ENCODE peak calls at places on chromosomes 1 and 21, in eight cellular contexts. Z, M, E, Y, S, I, V and C are unnamed samples.

GRCh38 chr1:67144696-67145095 is 9.9 kb upstream of the C1orf141 start:
- DNase-seq in Z (no peak), M (peak), E (no peak), Y (no peak), S (no peak), I (no peak), V (no peak), C (no peak)

GRCh38 chr1:151002006-151002405 is 4.7 kb downstream of the MINDY1 start:
- DNase-seq in Z (no peak), M (no peak), E (no peak), Y (no peak), S (no peak), I (no peak), V (no peak), C (no peak)

GRCh38 chr1:9416506-9416905 is 122.8 kb upstream of the SLC25A33 start:
- DNase-seq in Z (no peak), M (no peak), E (no peak), Y (no peak), S (no peak), I (no peak), V (no peak), C (no peak)

GRCh38 chr1:153597206-153597605 is 15.7 kb downstream of the S100A16 start:
- DNase-seq in Z (no peak), M (no peak), E (no peak), Y (no peak), S (no peak), I (no peak), V (no peak), C (no peak)

GRCh38 chr1:45325816-45326506 is 734 bp upstream of the HPDL start:
- DNase-seq in Z (no peak), M (no peak), E (no peak), Y (no peak), S (no peak), I (no peak), V (no peak), C (peak)

GRCh38 chr1:203668401-203668800 is 41.8 kb downstream of the ATP2B4 start:
- DNase-seq in Z (no peak), M (no peak), E (no peak), Y (no peak), S (no peak), I (no peak), V (no peak), C (no peak)

GRCh38 chr21:29194847-29195246 is 64.4 kb downstream of the MAP3K7CL start:
- DNase-seq in Z (no peak), M (no peak), E (no peak), Y (no peak), S (no peak), I (no peak), V (no peak), C (no peak)

GRCh38 chr1:221712776-221713431 is 29.0 kb downstream of the DUSP10 start:
- DNase-seq in Z (no peak), M (peak), E (no peak), Y (no peak), S (no peak), I (no peak), V (no peak), C (no peak)

GRCh38 chr1:34296059-34296458 is 119.4 kb downstream of the C1orf94 start:
- DNase-seq in Z (no peak), M (no peak), E (no peak), Y (no peak), S (no peak), I (no peak), V (no peak), C (no peak)

GRCh38 chr21:31732891-31733520 is 1.1 kb upstream of the SCAF4 start:
- DNase-seq in Z (peak), M (peak), E (no peak), Y (peak), S (no peak), I (no peak), V (peak), C (peak)

GRCh38 chr1:155003766-155004351 is 1.3 kb downstream of the ZBTB7B start:
- DNase-seq in Z (peak), M (no peak), E (peak), Y (peak), S (peak), I (no peak), V (no peak), C (peak)

GRCh38 chr1:64172458-64172983 is 30.9 kb upstream of the UBE2U start:
- DNase-seq in Z (peak), M (no peak), E (no peak), Y (no peak), S (no peak), I (no peak), V (no peak), C (no peak)

GRCh38 chr1:171581226-171581625 is 40.8 kb upstream of the MYOCOS start:
- DNase-seq in Z (no peak), M (no peak), E (no peak), Y (no peak), S (no peak), I (no peak), V (no peak), C (no peak)

DNA sequence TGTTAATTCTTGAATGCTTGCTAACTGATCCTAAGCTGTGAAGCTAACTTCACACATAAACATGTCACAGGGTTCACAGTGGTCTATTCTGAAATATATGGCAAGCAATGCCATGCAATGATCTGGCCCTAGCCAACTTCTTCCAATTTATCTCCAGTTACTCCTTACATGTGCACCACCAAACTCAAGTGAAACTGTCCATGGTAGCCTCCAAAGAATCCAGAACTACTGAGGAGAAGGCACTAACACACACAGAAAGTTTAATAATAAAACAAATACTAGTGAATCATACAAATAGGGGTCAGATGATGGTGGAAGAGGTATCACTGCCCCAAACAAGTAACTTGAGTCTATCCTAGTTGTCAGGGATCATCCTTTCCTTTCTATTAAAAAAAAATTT is 172.6 kb upstream of the RAB4A start:
- DNase-seq in Z (no peak), M (no peak), E (no peak), Y (no peak), S (no peak), I (no peak), V (no peak), C (no peak)
- H3K27ac ChIP-seq in Z (no peak), M (no peak), E (no peak), Y (no peak), S (no peak), I (no peak), V (no peak), C (no peak)

DNA sequence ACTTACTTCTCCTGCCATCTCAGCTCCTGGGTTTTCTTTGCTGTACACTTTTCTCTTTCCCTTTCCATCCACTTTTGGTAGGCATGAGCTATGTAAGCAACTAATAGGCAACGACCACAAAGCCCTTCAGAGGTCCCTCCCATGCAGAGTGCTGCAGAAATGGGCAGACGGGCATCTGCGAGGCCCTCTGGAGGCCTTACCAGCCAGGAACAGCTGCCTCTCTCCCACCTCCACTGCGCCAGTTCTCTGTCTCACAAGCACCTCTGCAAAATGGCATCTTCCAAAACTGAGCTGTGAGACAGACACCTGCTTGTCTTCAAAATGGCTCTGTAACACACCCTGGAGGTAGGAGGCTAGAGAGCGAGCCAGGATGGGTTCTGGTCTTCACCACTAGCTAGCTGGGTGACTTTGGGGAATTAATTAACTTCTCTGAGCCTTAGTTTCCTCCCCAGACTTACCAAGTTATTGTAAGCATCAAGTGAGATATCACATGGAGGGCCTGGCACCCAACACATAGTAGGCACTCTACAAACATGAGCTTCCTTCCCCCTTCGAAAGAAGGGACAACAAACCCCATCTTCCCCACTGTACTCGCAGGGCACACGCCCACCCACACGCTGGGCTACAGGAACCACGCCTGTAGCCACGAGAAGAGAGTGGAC is 62.0 kb downstream of the BCAR3 start:
- DNase-seq in Z (no peak), M (no peak), E (no peak), Y (no peak), S (no peak), I (no peak), V (no peak), C (no peak)
- TF ChIP-seq CTCF in Z (no peak), M (no peak), E (no peak), Y (no peak), S (no peak), I (no peak), V (no peak), C (peak)

GRCh38 chr1:185487943-185488342 is 170.9 kb upstream of the IVNS1ABP start:
- DNase-seq in Z (no peak), M (no peak), E (no peak), Y (no peak), S (no peak), I (no peak), V (no peak), C (no peak)
- H3K27ac ChIP-seq in Z (peak), M (no peak), E (peak), Y (no peak), S (no peak), I (no peak), V (no peak), C (no peak)

DNA sequence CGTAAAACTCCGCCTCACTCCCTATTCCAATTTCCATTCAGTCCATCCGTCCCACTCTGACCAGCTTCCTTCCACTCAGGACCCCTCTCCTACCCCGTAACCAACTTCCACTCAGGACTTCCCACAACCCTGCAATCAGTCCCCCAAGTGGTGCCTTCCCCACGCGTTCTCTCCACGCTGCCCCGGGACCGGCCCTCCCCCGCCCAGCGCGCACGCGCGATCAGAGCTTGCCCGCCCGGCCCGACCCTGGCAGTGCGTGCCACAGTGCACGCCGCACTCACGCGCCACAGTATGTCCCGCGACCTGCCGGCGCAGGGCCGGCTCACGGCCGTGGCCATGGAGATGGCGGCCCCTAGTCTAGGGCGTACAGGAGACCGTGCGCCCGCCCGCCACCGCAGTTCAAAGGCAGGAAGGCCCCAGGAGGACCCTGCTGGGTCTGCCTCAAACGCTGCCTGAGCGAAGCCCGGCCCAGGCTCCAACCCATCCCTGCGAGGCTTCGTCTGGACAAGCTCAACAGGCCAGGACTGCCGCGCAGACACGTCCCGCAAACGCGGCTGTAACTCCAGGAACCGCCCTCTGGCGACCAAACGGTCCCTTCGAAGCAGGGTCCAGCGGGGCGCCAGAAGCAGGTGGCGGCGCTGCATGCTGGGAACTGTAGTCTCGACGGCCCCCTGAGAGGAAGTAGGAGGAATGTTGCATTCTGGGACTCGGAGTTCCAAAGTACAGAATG is at the start of gene NDC1:
- DNase-seq in Z (peak), M (peak), E (peak), Y (peak), S (peak), I (peak), V (peak), C (peak)
- TF ChIP-seq CTCF in Z (peak), M (no peak), E (peak), Y (no peak), S (no peak), I (peak), V (no peak), C (peak)

GRCh38 chr21:42079008-42079938 is 8.2 kb downstream of the UMODL1 start:
- DNase-seq in Z (no peak), M (no peak), E (no peak), Y (no peak), S (no peak), I (no peak), V (no peak), C (no peak)
- H3K27ac ChIP-seq in Z (no peak), M (no peak), E (no peak), Y (no peak), S (no peak), I (no peak), V (no peak), C (no peak)